ENCODE peak calls at places on chromosomes 7 and 10, in five cellular contexts. A is iPS-NIHi11, L is NCI-H146, S is A549, E is hepatocyte. N is an unnamed sample.

GRCh38 chr10:91798736-91799579 is 732 bp downstream of the TNKS2 start:
- DNase-seq in A (peak; percentile 46), L (peak; percentile 66), S (peak; percentile 17), E (peak; percentile 16), N (no peak)

GRCh38 chr10:50885097-50885859 is at the start of gene A1CF:
- DNase-seq in A (no peak), L (no peak), S (no peak), E (peak; percentile 58), N (no peak)

GRCh38 chr7:34759477-34760125 is 101.6 kb downstream of the NPSR1 start:
- DNase-seq in A (peak; percentile 56), L (peak; percentile 21), S (peak; percentile 26), E (peak; percentile 57), N (no peak)

GRCh38 chr7:129146237-129146979 is 1.9 kb downstream of the TSPAN33 start:
- DNase-seq in A (no peak), L (no peak), S (no peak), E (no peak), N (no peak)

GRCh38 chr7:47931788-47932425 is 16.4 kb downstream of the PKD1L1 start:
- DNase-seq in A (no peak), L (no peak), S (no peak), E (no peak), N (no peak)

GRCh38 chr7:34107306-34107705 is 202.0 kb downstream of the BMPER start:
- DNase-seq in A (no peak), L (no peak), S (no peak), E (no peak), N (peak; percentile 63)

GRCh38 chr10:28678687-28679457 is 1.6 kb downstream of the BAMBI start:
- DNase-seq in A (no peak), L (peak; percentile 80), S (no peak), E (no peak), N (peak; percentile 25)

GRCh38 chr10:95474228-95475002 is 86.8 kb downstream of the SORBS1 start:
- DNase-seq in A (no peak), L (peak; percentile 15), S (no peak), E (peak; percentile 70), N (peak; percentile 33)

GRCh38 chr7:129262333-129262732 is 37.5 kb downstream of the AHCYL2 start:
- DNase-seq in A (no peak), L (no peak), S (no peak), E (no peak), N (no peak)

GRCh38 chr10:30062090-30062489 is 2.7 kb upstream of the JCAD start:
- DNase-seq in A (no peak), L (no peak), S (no peak), E (no peak), N (no peak)